ENCODE peak calls at places on chromosomes 1 and 21, in five cellular contexts. M is IMR-90; T is stimulated activated CD4-positive, alpha-beta T cell treated with anti-CD3 and anti-CD28 coated beads, Interleukin-1b, Interleukin-23, amount 100 ng/mL, for 1 hour; E is brain microvascular endothelial cell; X is lower leg skin. R is an unnamed sample.

GRCh38 chr1:198686069-198686728 is 47.4 kb downstream of the PTPRC start:
- DNase-seq in X (no peak), M (peak), T (no peak), E (no peak), R (no peak)

GRCh38 chr1:62438163-62438562 is 1.3 kb downstream of the USP1 start:
- DNase-seq in T (no peak), E (no peak), M (no peak), X (no peak), R (no peak)

GRCh38 chr1:32939655-32940371 is 24.8 kb downstream of the RNF19B start:
- DNase-seq in T (no peak), M (peak), X (no peak), E (peak), R (no peak)

GRCh38 chr1:179058343-179059184 is 23.3 kb upstream of the TOR3A start:
- DNase-seq in X (no peak), E (no peak), T (no peak), M (no peak), R (no peak)

GRCh38 chr21:26790289-26790688 is 54.9 kb downstream of the ADAMTS1 start:
- DNase-seq in X (no peak), M (no peak), E (no peak), T (no peak), R (no peak)

GRCh38 chr21:44878053-44878982 is 4.8 kb upstream of the PTTG1IP start:
- DNase-seq in X (no peak), T (no peak), E (no peak), M (peak), R (no peak)

GRCh38 chr1:7847599-7847998 is 5.3 kb downstream of the UTS2 start:
- DNase-seq in E (peak), X (no peak), M (peak), T (no peak), R (no peak)

GRCh38 chr1:40663324-40664166 is 1.9 kb downstream of the RIMS3 start:
- DNase-seq in M (no peak), T (no peak), E (no peak), X (no peak), R (no peak)

GRCh38 chr1:37999434-38000232 is 5.7 kb downstream of the FHL3 start:
- DNase-seq in T (no peak), M (peak), X (peak), E (peak), R (no peak)

GRCh38 chr1:220353229-220354012 is 81.2 kb upstream of the RAB3GAP2 start:
- DNase-seq in X (no peak), M (no peak), E (no peak), T (no peak), R (no peak)

GRCh38 chr1:186828612-186829542 is at the start of gene PLA2G4A:
- DNase-seq in M (peak), T (peak), E (peak), X (peak), R (no peak)

GRCh38 chr1:228012555-228012954 is 5.8 kb downstream of the WNT3A start:
- DNase-seq in T (no peak), X (peak), E (no peak), M (no peak), R (no peak)

GRCh38 chr21:40102682-40103081 is 235.4 kb downstream of the PCP4 start:
- DNase-seq in T (no peak), M (no peak), X (no peak), E (no peak), R (no peak)

GRCh38 chr1:184972281-184973055 is 1.8 kb downstream of the NIBAN1 start:
- DNase-seq in T (no peak), E (no peak), X (no peak), M (peak), R (no peak)

GRCh38 chr1:148308832-148309458 is 156.9 kb upstream of the NBPF11 start:
- DNase-seq in T (no peak), E (peak), M (no peak), X (no peak), R (no peak)

GRCh38 chr1:160748877-160749269 is 9.8 kb downstream of the SLAMF7 start:
- DNase-seq in E (no peak), M (no peak), X (no peak), T (no peak), R (no peak)

GRCh38 chr1:25045480-25046193 is 115.6 kb upstream of the RUNX3 start:
- DNase-seq in E (no peak), T (no peak), M (no peak), X (no peak), R (no peak)

GRCh38 chr1:202235856-202236837 is 42.5 kb downstream of the LGR6 start:
- DNase-seq in X (peak), E (peak), M (peak), T (peak), R (no peak)

GRCh38 chr1:167601442-167602380 is 28.3 kb upstream of the RCSD1 start:
- DNase-seq in M (no peak), E (no peak), T (no peak), X (peak), R (no peak)

GRCh38 chr1:21439721-21440629 is at the start of gene NBPF3:
- DNase-seq in X (peak), M (peak), E (peak), T (peak), R (peak)

GRCh38 chr1:186498071-186498470 is 37.2 kb upstream of the PDC start:
- DNase-seq in M (no peak), X (no peak), T (no peak), E (no peak), R (no peak)

GRCh38 chr1:1080122-1080753 is 6.1 kb upstream of the RNF223 start:
- DNase-seq in E (no peak), M (peak), T (no peak), X (peak), R (no peak)

GRCh38 chr21:36113647-36114428 is 21.0 kb upstream of the CBR3 start:
- DNase-seq in X (no peak), T (no peak), M (no peak), E (no peak), R (no peak)

GRCh38 chr1:5424802-5425201 is 567.4 kb downstream of the NPHP4 start:
- DNase-seq in M (no peak), X (no peak), T (no peak), E (no peak), R (no peak)

GRCh38 chr1:43303477-43304286 is 2.9 kb downstream of the TIE1 start:
- DNase-seq in M (no peak), E (no peak), T (no peak), X (no peak), R (no peak)

GRCh38 chr1:34379911-34380310 is 203.2 kb downstream of the C1orf94 start:
- DNase-seq in X (no peak), M (no peak), E (no peak), T (no peak), R (no peak)

GRCh38 chr1:29673669-29674624 is 437.6 kb downstream of the PTPRU start:
- DNase-seq in X (peak), T (no peak), E (no peak), M (no peak), R (no peak)

GRCh38 chr21:15935530-15935929 is 205.7 kb downstream of the USP25 start:
- DNase-seq in E (no peak), T (no peak), X (no peak), M (no peak), R (no peak)

GRCh38 chr1:225460737-225461532 is 33.1 kb upstream of the LBR start:
- DNase-seq in T (no peak), E (no peak), X (no peak), M (no peak), R (no peak)

GRCh38 chr1:192263436-192263835 is 53.4 kb upstream of the RGS21 start:
- DNase-seq in E (peak), M (peak), X (no peak), T (no peak), R (no peak)

GRCh38 chr1:68377098-68377497 is 72.7 kb downstream of the RPE65 start:
- DNase-seq in X (no peak), T (no peak), M (no peak), E (no peak), R (no peak)

GRCh38 chr1:17575786-17576584 is 36.5 kb downstream of the ARHGEF10L start:
- DNase-seq in X (no peak), M (no peak), E (no peak), T (no peak), R (no peak)

GRCh38 chr1:235357485-235358378 is 9.5 kb upstream of the TBCE start:
- DNase-seq in E (no peak), M (no peak), X (no peak), T (no peak), R (no peak)

GRCh38 chr21:45975017-45975595 is 6.5 kb upstream of the COL6A1 start:
- DNase-seq in T (no peak), E (no peak), X (peak), M (peak), R (no peak)

GRCh38 chr1:227586733-227587132 is 23.4 kb downstream of the ZNF678 start:
- DNase-seq in T (no peak), X (no peak), M (no peak), E (no peak), R (no peak)

GRCh38 chr1:94602802-94603625 is 61.5 kb upstream of the F3 start:
- DNase-seq in M (peak), T (no peak), X (no peak), E (no peak), R (no peak)

GRCh38 chr1:77200806-77201205 is 18.4 kb downstream of the PIGK start:
- DNase-seq in T (no peak), E (no peak), X (no peak), M (no peak), R (no peak)